ENCODE peak calls at places on chromosome 10, in nine cellular contexts. K is DMS53; F is NCI-H1417; D is NCI-H524 treated with DMSO at 0.1 percent for 48 hours; V is A172; Z is ACHN; H is activated CD4-positive, alpha-beta T cell treated with anti-CD3 and anti-CD28 coated beads for 36 hours; T is stimulated activated CD4-positive, alpha-beta T cell treated with anti-CD3 and anti-CD28 coated beads, Interleukin-2, amount 100 ng/mL, for 48 hours; U is cardiac muscle cell. E is an unnamed sample.

GRCh38 chr10:73019100-73019499 is 64.5 kb upstream of the PLA2G12B start:
- DNase-seq in F (no peak), D (no peak), Z (no peak), H (no peak), V (no peak), U (no peak), T (no peak), K (no peak), E (no peak)

GRCh38 chr10:79025113-79025832 is 43.5 kb upstream of the ZMIZ1 start:
- DNase-seq in U (no peak), D (no peak), F (no peak), V (no peak), K (no peak), T (no peak), H (peak; percentile 64), Z (no peak), E (no peak)

GRCh38 chr10:122279725-122280141 is 8.6 kb downstream of the BTBD16 start:
- DNase-seq in T (no peak), H (peak; percentile 48), K (peak; percentile 76), F (peak; percentile 26), V (no peak), U (peak; percentile 65), D (no peak), Z (peak; percentile 68), E (no peak)

GRCh38 chr10:68474021-68474420 is 2.2 kb upstream of the DNA2 start:
- DNase-seq in K (no peak), D (no peak), Z (no peak), F (no peak), H (no peak), U (no peak), V (no peak), T (no peak), E (no peak)

GRCh38 chr10:2968401-2968800 is 98.9 kb upstream of the PFKP start:
- DNase-seq in H (no peak), Z (no peak), K (no peak), D (no peak), T (no peak), V (peak; percentile 75), F (no peak), U (peak; percentile 25), E (no peak)

GRCh38 chr10:77889277-77889903 is 37.2 kb downstream of the DLG5 start:
- DNase-seq in F (peak; percentile 11), T (no peak), K (peak; percentile 98), H (no peak), D (no peak), Z (no peak), U (no peak), V (peak; percentile 28), E (no peak)

GRCh38 chr10:93680414-93681047 is 21.9 kb downstream of the FRA10AC1 start:
- DNase-seq in T (no peak), U (peak; percentile 67), Z (peak; percentile 64), V (peak; percentile 71), F (peak; percentile 37), H (no peak), K (peak; percentile 76), D (peak; percentile 8), E (no peak)

GRCh38 chr10:101224060-101224909 is 5.0 kb downstream of the LBX1 start:
- DNase-seq in H (no peak), T (no peak), U (no peak), K (no peak), Z (no peak), V (no peak), F (no peak), D (no peak), E (no peak)

GRCh38 chr10:86370006-86370585 is 3.5 kb upstream of the GRID1 start:
- DNase-seq in V (no peak), U (no peak), F (no peak), Z (no peak), T (no peak), K (no peak), D (no peak), H (no peak), E (no peak)

GRCh38 chr10:112952282-112952991 is 2.4 kb downstream of the TCF7L2 start:
- DNase-seq in F (no peak), U (peak; percentile 57), D (no peak), K (peak; percentile 64), Z (peak; percentile 48), H (peak; percentile 16), T (no peak), V (no peak), E (no peak)

GRCh38 chr10:62225362-62225761 is 43.3 kb downstream of the RTKN2 start:
- DNase-seq in H (no peak), T (no peak), F (no peak), Z (no peak), V (no peak), D (no peak), K (no peak), U (no peak), E (no peak)

GRCh38 chr10:17046989-17047388 is 82.6 kb downstream of the CUBN start:
- DNase-seq in D (no peak), K (no peak), Z (no peak), H (no peak), V (no peak), U (no peak), F (no peak), T (no peak), E (no peak)

GRCh38 chr10:72014197-72014596 is 50.0 kb downstream of the CHST3 start:
- DNase-seq in K (no peak), F (no peak), H (no peak), V (no peak), Z (no peak), D (no peak), T (no peak), U (no peak), E (no peak)

GRCh38 chr10:33523236-33523792 is 188.8 kb upstream of the NRP1 start:
- DNase-seq in Z (no peak), D (no peak), F (no peak), H (no peak), T (no peak), U (no peak), V (no peak), K (no peak), E (no peak)